ENCODE peak calls at places on chromosomes 4 and X, in six cellular contexts. H is body of pancreas, B is HepG2, C is tibial nerve, T is uterus, Q is lower leg skin. X is an unnamed sample.
A peak's percentile ranks its signal among the peaks of the same experiment; 100 is the strongest.

GRCh38 chr4:81472249-81473085 is 760 bp upstream of the RASGEF1B start:
- DNase-seq in T (peak; percentile 26), C (no peak), B (peak; percentile 24), H (peak; percentile 61), Q (peak; percentile 47), X (peak; percentile 57)

GRCh38 chr4:80454040-80454439 is 118.5 kb downstream of the CFAP299 start:
- DNase-seq in T (no peak), Q (no peak), B (no peak), C (no peak), H (no peak), X (no peak)

GRCh38 chr4:26985836-26986235 is 125.2 kb downstream of the STIM2 start:
- DNase-seq in B (no peak), H (no peak), Q (no peak), C (no peak), T (no peak), X (no peak)

GRCh38 chrX:20361890-20362262 is 95.2 kb upstream of the RPS6KA3 start:
- DNase-seq in Q (no peak), H (peak; percentile 32), C (no peak), B (peak; percentile 72), T (no peak), X (no peak)

GRCh38 chr4:82681759-82682158 is 116.8 kb downstream of the SCD5 start:
- DNase-seq in T (no peak), H (no peak), Q (no peak), C (no peak), B (no peak), X (no peak)

GRCh38 chrX:21766101-21766500 is 8.2 kb upstream of the SMPX start:
- DNase-seq in Q (no peak), T (no peak), H (no peak), B (no peak), C (no peak), X (no peak)

GRCh38 chrX:69163936-69164741 is 1.1 kb downstream of the PJA1 start:
- DNase-seq in Q (no peak), C (no peak), T (peak; percentile 31), B (no peak), H (peak; percentile 33), X (peak; percentile 35)

GRCh38 chr4:65023877-65024670 is 614.8 kb upstream of the TECRL start:
- DNase-seq in T (no peak), Q (no peak), C (no peak), H (no peak), B (no peak), X (no peak)

GRCh38 chr4:24413311-24413784 is 171.0 kb downstream of the DHX15 start:
- DNase-seq in C (no peak), T (no peak), Q (no peak), B (no peak), H (no peak), X (no peak)

GRCh38 chrX:120468825-120469525 is at the start of gene LAMP2:
- DNase-seq in Q (peak; percentile 89), T (peak; percentile 89), B (peak; percentile 86), C (peak; percentile 80), H (peak; percentile 93), X (peak; percentile 95)
- TF ChIP-seq POLR2A in Q (peak; percentile 14), T (peak; percentile 74), B (peak; percentile 97), C (peak; percentile 81), H (peak; percentile 91), X (peak; percentile 10)

GRCh38 chr4:1316537-1317168 is 27.0 kb downstream of the MAEA start:
- DNase-seq in H (no peak), Q (no peak), C (no peak), B (no peak), T (no peak), X (no peak)
- TF ChIP-seq POLR2A in H (no peak), Q (no peak), C (no peak), B (no peak), T (no peak), X (no peak)

DNA sequence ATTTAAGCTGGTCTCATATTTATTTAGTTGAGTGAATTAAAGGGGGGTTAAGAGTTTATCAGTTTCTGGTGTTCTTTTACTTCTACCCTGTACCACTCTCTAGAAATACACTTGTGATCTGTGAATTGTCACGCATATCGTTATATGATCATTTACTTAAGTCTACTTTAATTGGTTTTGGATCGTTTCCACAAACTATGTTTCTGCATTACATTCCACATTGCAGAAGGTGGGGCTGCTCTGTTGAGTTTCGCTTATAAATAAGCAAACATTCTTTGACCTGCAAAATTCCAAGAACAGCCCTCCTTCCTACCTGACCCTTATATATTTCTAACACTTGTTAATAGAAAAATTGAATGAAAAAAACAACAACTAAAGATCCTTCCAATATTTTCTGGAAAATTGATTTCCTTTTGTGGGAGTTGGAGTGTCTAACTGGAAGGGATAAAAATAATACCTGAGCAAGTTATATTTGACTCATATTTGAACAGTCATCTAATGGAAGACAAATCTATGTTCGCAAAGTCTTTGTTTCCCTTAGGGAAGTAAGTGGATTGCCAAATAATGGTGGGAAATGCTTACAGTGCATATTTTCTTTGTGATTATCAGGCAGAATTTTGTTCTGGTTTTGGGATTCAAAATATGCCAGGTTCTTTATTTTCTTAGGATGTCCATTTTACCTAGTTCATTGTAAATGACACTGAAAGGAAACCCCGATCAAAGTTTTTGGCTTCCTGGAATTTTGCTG is 152.7 kb downstream of the RELL1 start:
- DNase-seq in T (no peak), Q (no peak), C (no peak), B (no peak), H (no peak), X (no peak)
- TF ChIP-seq POLR2A in T (no peak), Q (no peak), C (no peak), B (no peak), H (no peak), X (no peak)

GRCh38 chrX:47144626-47145407 is at the start of the genes NDUFB11 and RBM10:
- DNase-seq in B (peak; percentile 89), Q (peak; percentile 90), H (peak; percentile 95), T (peak; percentile 94), C (peak; percentile 86), X (peak; percentile 95)
- TF ChIP-seq POLR2A in B (peak; percentile 88), Q (no peak), H (peak; percentile 88), T (peak; percentile 68), C (peak; percentile 48), X (no peak)

GRCh38 chr4:48340905-48341775 is at the start of gene SLAIN2:
- DNase-seq in T (peak; percentile 99), B (peak; percentile 91), H (peak; percentile 99), Q (peak; percentile 98), C (peak; percentile 98), X (peak; percentile 99)
- TF ChIP-seq POLR2A in T (peak; percentile 81), B (peak; percentile 91), H (peak; percentile 93), Q (peak; percentile 16), C (peak; percentile 58), X (peak; percentile 57)

GRCh38 chrX:71283409-71284143 is at the start of gene NONO:
- DNase-seq in H (peak; percentile 96), T (peak; percentile 93), Q (peak; percentile 92), B (peak; percentile 97), C (peak; percentile 62), X (peak; percentile 93)
- TF ChIP-seq POLR2A in H (peak; percentile 84), T (peak; percentile 65), Q (no peak), B (peak; percentile 62), C (peak; percentile 61), X (peak; percentile 26)

GRCh38 chrX:44542567-44543325 is at the start of gene FUNDC1:
- DNase-seq in C (peak; percentile 81), H (peak; percentile 94), T (peak; percentile 92), B (peak; percentile 90), Q (peak; percentile 89), X (peak; percentile 93)
- TF ChIP-seq POLR2A in C (no peak), H (peak; percentile 75), T (peak; percentile 50), B (peak; percentile 53), Q (no peak), X (no peak)

GRCh38 chrX:43885617-43886016 is 3.4 kb upstream of the MAOB start:
- DNase-seq in C (no peak), B (no peak), T (no peak), H (no peak), Q (no peak), X (no peak)

GRCh38 chrX:43880439-43880838 is 1.8 kb downstream of the MAOB start:
- DNase-seq in Q (no peak), H (no peak), T (no peak), B (no peak), C (no peak), X (no peak)

GRCh38 chrX:43878902-43879526 is 3.2 kb downstream of the MAOB start:
- DNase-seq in Q (no peak), B (no peak), H (peak; percentile 7), C (no peak), T (peak; percentile 51), X (no peak)

GRCh38 chrX:43881410-43882293 is 598 bp downstream of the MAOB start:
- DNase-seq in T (peak; percentile 52), C (peak; percentile 17), H (peak; percentile 8), Q (no peak), B (peak; percentile 87), X (peak; percentile 47)

DNA sequence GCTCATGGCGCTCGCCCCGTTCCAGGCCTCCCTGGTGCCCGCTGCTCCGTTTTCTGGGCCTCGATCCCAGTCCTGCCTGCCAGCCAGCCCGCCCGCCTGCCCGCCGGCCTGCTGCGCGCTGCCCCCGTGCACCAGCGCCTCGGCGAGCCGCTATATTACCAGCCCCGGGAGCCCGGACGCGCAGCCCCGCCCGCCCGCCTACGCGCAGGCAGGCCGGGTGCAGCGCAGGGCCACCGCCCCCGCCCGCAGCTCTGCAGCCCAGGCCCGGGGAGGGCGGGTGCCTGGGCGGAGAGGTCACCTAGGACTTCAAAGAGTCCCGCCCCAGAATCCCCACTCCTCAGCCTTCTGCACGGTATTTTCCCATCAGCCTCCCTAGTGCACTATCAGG is at the start of gene MAOB:
- DNase-seq in B (peak; percentile 63), H (peak; percentile 23), T (peak; percentile 43), Q (no peak), C (no peak), X (peak; percentile 27)
- TF ChIP-seq POLR2A in B (peak; percentile 45), H (no peak), T (peak; percentile 41), Q (no peak), C (no peak), X (no peak)

DNA sequence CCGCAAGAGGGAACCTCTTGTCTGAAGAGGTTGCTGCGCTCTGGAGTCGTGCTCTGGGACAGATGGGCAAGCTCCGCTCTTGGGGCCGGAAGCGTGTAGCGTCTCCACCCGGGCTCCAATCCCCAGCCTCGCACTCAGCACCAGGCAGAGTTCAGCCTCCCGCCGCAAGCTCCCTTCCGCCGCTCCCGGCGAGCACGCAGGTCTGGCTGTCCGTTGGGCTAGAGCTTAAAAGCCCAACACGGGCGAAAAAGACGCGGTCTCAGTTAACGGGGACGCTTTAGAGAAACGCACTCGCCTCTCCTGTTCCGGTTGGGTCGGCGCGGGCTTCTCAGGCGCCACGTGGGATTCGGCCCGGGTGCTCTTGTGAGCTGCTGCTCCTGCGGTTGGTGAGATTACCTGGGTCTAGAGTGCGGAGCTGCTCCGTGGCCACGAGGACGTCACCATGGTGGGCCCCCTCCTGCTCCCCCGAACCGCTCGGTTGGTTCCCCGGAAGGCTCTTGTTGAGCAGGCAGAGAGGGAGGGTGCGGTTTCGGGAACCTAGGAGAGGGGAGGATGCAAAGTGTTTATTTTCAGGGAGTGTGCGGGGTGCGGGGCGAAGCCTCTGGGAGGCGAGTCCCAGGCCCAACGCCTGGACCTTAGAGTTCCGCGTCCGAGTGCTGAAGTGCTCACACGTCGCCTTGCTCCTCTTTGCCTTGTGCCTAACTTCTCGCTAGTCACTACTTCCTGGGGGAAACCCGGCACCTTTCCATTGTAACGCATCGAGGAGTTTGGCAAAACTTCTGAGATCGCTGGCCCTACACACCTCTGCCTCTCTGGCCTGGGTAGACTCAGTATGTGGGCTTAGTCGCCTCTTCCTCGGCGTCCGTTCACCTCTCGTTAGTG is at the start of gene TMA16:
- DNase-seq in Q (peak; percentile 78), T (peak; percentile 81), B (peak; percentile 92), C (peak; percentile 46), H (peak; percentile 91), X (peak; percentile 91)
- TF ChIP-seq POLR2A in Q (no peak), T (peak; percentile 38), B (peak; percentile 82), C (no peak), H (peak; percentile 85), X (no peak)